ENCODE peak calls at places on chromosome 13, in seven cellular contexts. F, P, N, U, R, A and T are unnamed samples.

GRCh38 chr13:41854758-41855157 is 106.2 kb downstream of the VWA8 start:
- DNase-seq in F (peak; percentile 54), P (no peak), N (no peak), U (no peak), R (no peak), A (peak; percentile 19), T (no peak)

GRCh38 chr13:51793570-51794273 is 10.2 kb downstream of the DHRS12 start:
- DNase-seq in F (peak; percentile 91), P (no peak), N (peak; percentile 55), U (peak; percentile 70), R (no peak), A (peak; percentile 62), T (no peak)

GRCh38 chr13:69704311-69704710 is 403.3 kb upstream of the ATXN8OS start:
- DNase-seq in F (no peak), P (no peak), N (no peak), U (no peak), R (no peak), A (no peak), T (no peak)

GRCh38 chr13:44648392-44649117 is 72.4 kb upstream of the TSC22D1 start:
- DNase-seq in F (no peak), P (peak; percentile 6), N (peak; percentile 21), U (no peak), R (no peak), A (peak; percentile 7), T (peak; percentile 45)

GRCh38 chr13:113889467-113889866 is 25.6 kb upstream of the GAS6 start:
- DNase-seq in F (no peak), P (no peak), N (no peak), U (no peak), R (no peak), A (no peak), T (no peak)

GRCh38 chr13:86510792-86511191 is 711.6 kb upstream of the SLITRK6 start:
- DNase-seq in F (no peak), P (no peak), N (no peak), U (no peak), R (no peak), A (no peak), T (no peak)

GRCh38 chr13:55728229-55728628 is 1412.5 kb upstream of the PRR20A start:
- DNase-seq in F (no peak), P (no peak), N (no peak), U (no peak), R (no peak), A (no peak), T (no peak)

GRCh38 chr13:67474114-67474513 is 244.0 kb upstream of the PCDH9 start:
- DNase-seq in F (no peak), P (no peak), N (no peak), U (no peak), R (no peak), A (no peak), T (no peak)

GRCh38 chr13:110392510-110393233 is 85.6 kb downstream of the COL4A2 start:
- DNase-seq in F (peak; percentile 78), P (no peak), N (no peak), U (no peak), R (no peak), A (no peak), T (no peak)

GRCh38 chr13:63433546-63434150 is 2018.0 kb upstream of the PCDH20 start:
- DNase-seq in F (peak; percentile 87), P (no peak), N (no peak), U (no peak), R (no peak), A (no peak), T (no peak)

GRCh38 chr13:77425705-77426104 is 98.8 kb upstream of the MYCBP2 start:
- DNase-seq in F (no peak), P (no peak), N (no peak), U (no peak), R (no peak), A (no peak), T (no peak)

GRCh38 chr13:99289674-99290337 is 17.4 kb downstream of the GPR183 start:
- DNase-seq in F (no peak), P (no peak), N (no peak), U (no peak), R (no peak), A (no peak), T (no peak)

GRCh38 chr13:103794526-103794925 is 728.3 kb upstream of the SLC10A2 start:
- DNase-seq in F (no peak), P (no peak), N (no peak), U (no peak), R (no peak), A (no peak), T (no peak)

GRCh38 chr13:93534181-93534700 is 307.6 kb downstream of the GPC6 start:
- DNase-seq in F (no peak), P (no peak), N (no peak), U (no peak), R (no peak), A (no peak), T (no peak)

GRCh38 chr13:72163671-72164070 is 296.7 kb upstream of the DACH1 start:
- DNase-seq in F (no peak), P (no peak), N (no peak), U (no peak), R (no peak), A (no peak), T (no peak)

GRCh38 chr13:42048625-42049453 is at the start of gene DGKH:
- DNase-seq in F (peak; percentile 78), P (peak; percentile 61), N (peak; percentile 33), U (no peak), R (peak; percentile 83), A (peak; percentile 88), T (no peak)

GRCh38 chr13:112873851-112874750 is 94.9 kb upstream of the MCF2L start:
- DNase-seq in F (peak; percentile 50), P (peak; percentile 67), N (peak; percentile 48), U (no peak), R (peak; percentile 97), A (peak; percentile 75), T (peak; percentile 67)

GRCh38 chr13:46903748-46904147 is 6.9 kb upstream of the HTR2A start:
- DNase-seq in F (peak; percentile 17), P (no peak), N (no peak), U (no peak), R (no peak), A (no peak), T (no peak)

GRCh38 chr13:49540552-49540951 is 44.8 kb downstream of the PHF11 start:
- DNase-seq in F (peak; percentile 62), P (no peak), N (no peak), U (peak; percentile 23), R (no peak), A (peak; percentile 21), T (no peak)

GRCh38 chr13:67353031-67353430 is 122.9 kb upstream of the PCDH9 start:
- DNase-seq in F (no peak), P (no peak), N (no peak), U (no peak), R (no peak), A (no peak), T (no peak)

GRCh38 chr13:87123987-87124784 is 547.0 kb upstream of the SLITRK5 start:
- DNase-seq in F (peak; percentile 100), P (peak; percentile 1), N (peak; percentile 75), U (no peak), R (no peak), A (peak; percentile 1), T (peak; percentile 10)

GRCh38 chr13:48783181-48783630 is 129.5 kb downstream of the CYSLTR2 start:
- DNase-seq in F (peak; percentile 100), P (peak; percentile 10), N (no peak), U (no peak), R (no peak), A (no peak), T (peak; percentile 63)

GRCh38 chr13:91882918-91883317 is 484.5 kb downstream of the GPC5 start:
- DNase-seq in F (no peak), P (no peak), N (no peak), U (no peak), R (no peak), A (no peak), T (no peak)

GRCh38 chr13:82569581-82569980 is 1312.7 kb downstream of the SLITRK1 start:
- DNase-seq in F (no peak), P (no peak), N (no peak), U (no peak), R (no peak), A (no peak), T (no peak)

GRCh38 chr13:33015791-33016323 is 366 bp upstream of the KL start:
- DNase-seq in F (no peak), P (no peak), N (no peak), U (no peak), R (peak; percentile 57), A (no peak), T (no peak)

GRCh38 chr13:70964124-70964523 is 855.9 kb upstream of the KLHL1 start:
- DNase-seq in F (no peak), P (no peak), N (no peak), U (no peak), R (no peak), A (no peak), T (peak; percentile 38)
- TF ChIP-seq CEBPB in F (no peak), P (no peak), N (no peak), U (no peak), R (no peak), A (no peak), T (no peak)

GRCh38 chr13:111659236-111659635 is 338.8 kb downstream of the TEX29 start:
- DNase-seq in F (no peak), P (no peak), N (no peak), U (no peak), R (no peak), A (no peak), T (no peak)

GRCh38 chr13:111661776-111662175 is 341.3 kb downstream of the TEX29 start:
- DNase-seq in F (no peak), P (no peak), N (no peak), U (no peak), R (no peak), A (no peak), T (no peak)

GRCh38 chr13:111659842-111660241 is 339.4 kb downstream of the TEX29 start:
- DNase-seq in F (no peak), P (no peak), N (no peak), U (no peak), R (peak; percentile 26), A (no peak), T (no peak)

GRCh38 chr13:111662451-111662850 is 342.0 kb downstream of the TEX29 start:
- DNase-seq in F (no peak), P (no peak), N (no peak), U (no peak), R (no peak), A (no peak), T (no peak)

GRCh38 chr13:111661052-111661451 is 340.6 kb downstream of the TEX29 start:
- DNase-seq in F (no peak), P (no peak), N (no peak), U (no peak), R (peak; percentile 23), A (no peak), T (no peak)
- TF ChIP-seq CEBPB in F (no peak), P (no peak), N (no peak), U (no peak), R (no peak), A (no peak), T (no peak)

GRCh38 chr13:101301053-101301452 is 115.3 kb downstream of the NALCN start:
- DNase-seq in F (no peak), P (no peak), N (no peak), U (no peak), R (no peak), A (no peak), T (no peak)
- TF ChIP-seq CEBPB in F (no peak), P (no peak), N (no peak), U (no peak), R (no peak), A (no peak), T (no peak)

DNA sequence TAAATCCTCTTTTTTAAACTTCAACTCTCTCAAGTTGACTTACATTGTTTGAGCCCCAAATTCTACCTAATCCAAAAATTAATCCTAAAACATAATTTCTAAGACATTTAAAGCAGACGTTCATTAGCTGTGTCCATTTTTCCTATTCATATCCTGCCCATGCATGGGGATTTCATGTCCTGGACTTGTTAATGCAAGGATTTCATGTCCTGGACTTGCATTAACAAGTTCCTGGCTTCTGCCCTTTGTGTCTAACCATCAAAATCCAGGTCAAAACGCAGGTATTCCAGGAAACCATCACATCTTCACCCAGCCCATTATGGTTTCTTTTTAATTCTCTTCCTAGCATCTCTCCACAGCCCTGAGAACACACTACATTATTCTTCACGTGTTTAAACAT is 454.9 kb downstream of the KLF5 start:
- DNase-seq in F (no peak), P (no peak), N (no peak), U (no peak), R (no peak), A (no peak), T (no peak)
- TF ChIP-seq CEBPB in F (no peak), P (no peak), N (no peak), U (no peak), R (no peak), A (no peak), T (no peak)